ENCODE peak calls at places on chromosome 11, in four cellular contexts. G is colonic mucosa, Y is mucosa of descending colon, V is IMR-90. F is an unnamed sample.
A peak's percentile ranks its signal among the peaks of the same experiment; 100 is the strongest.

GRCh38 chr11:124799384-124800225 is 601 bp downstream of the MSANTD2 start:
- DNase-seq in Y (peak; percentile 35), V (peak; percentile 18), G (peak; percentile 52), F (peak; percentile 24)

GRCh38 chr11:100876826-100877545 is 189.9 kb downstream of the ARHGAP42 start:
- DNase-seq in G (no peak), Y (no peak), V (peak; percentile 98), F (no peak)

GRCh38 chr11:84719935-84720577 is 907.1 kb downstream of the DLG2 start:
- DNase-seq in V (no peak), G (peak; percentile 17), Y (peak; percentile 3), F (no peak)

GRCh38 chr11:112227002-112227401 is 774 bp downstream of the PTS start:
- DNase-seq in G (no peak), V (peak; percentile 48), Y (no peak), F (no peak)

GRCh38 chr11:26158251-26158650 is 173.7 kb upstream of the ANO3 start:
- DNase-seq in V (no peak), Y (no peak), G (no peak), F (no peak)

GRCh38 chr11:117465236-117465997 is 137.8 kb downstream of the CEP164 start:
- DNase-seq in G (no peak), Y (no peak), V (no peak), F (no peak)

GRCh38 chr11:77677138-77677537 is 39.5 kb upstream of the CLNS1A start:
- DNase-seq in G (no peak), V (peak; percentile 35), Y (no peak), F (no peak)

GRCh38 chr11:116353517-116353916 is 419.3 kb downstream of the BUD13 start:
- DNase-seq in G (no peak), Y (no peak), V (no peak), F (no peak)

GRCh38 chr11:74179234-74180126 is 8.4 kb downstream of the PPME1 start:
- DNase-seq in G (no peak), V (peak; percentile 41), Y (no peak), F (no peak)

GRCh38 chr11:127252321-127252720 is 251.8 kb upstream of the KIRREL3 start:
- DNase-seq in V (no peak), Y (peak; percentile 1), G (no peak), F (no peak)

GRCh38 chr11:133382217-133382746 is 150.0 kb downstream of the OPCML start:
- DNase-seq in Y (no peak), V (no peak), G (no peak), F (no peak)

GRCh38 chr11:64870176-64870892 is 8.1 kb downstream of the EHD1 start:
- DNase-seq in V (peak; percentile 78), G (no peak), Y (no peak), F (no peak)
- H3K4me3 ChIP-seq in V (no peak overlapping the region), G (no peak overlapping the region), Y (no peak overlapping the region), F (no peak overlapping the region)

DNA sequence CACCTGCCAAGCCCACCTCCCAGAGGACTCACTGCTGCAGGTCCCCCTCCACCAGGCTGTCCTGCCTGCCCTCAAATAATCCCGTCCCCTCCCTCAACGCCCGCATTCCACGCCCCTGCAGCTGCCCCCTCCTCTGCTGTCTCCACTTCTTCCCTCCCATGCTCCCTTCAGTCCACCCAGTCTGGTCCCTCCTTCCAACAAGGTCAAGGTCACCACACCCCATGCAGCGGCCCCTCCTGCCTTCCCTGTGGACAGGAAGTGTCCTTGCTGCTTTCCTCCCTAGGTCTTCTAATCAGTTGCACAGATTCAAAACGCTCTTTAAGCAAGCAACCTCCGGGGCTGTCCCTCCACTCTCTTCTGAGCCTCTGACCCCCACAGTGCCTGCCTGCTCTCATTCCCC is 12.1 kb downstream of the MACROD1 start:
- DNase-seq in G (no peak), Y (no peak), V (no peak), F (no peak)
- H3K4me1 ChIP-seq in G (no peaks in the 10 kb centered on the region), Y (no peaks in the 10 kb centered on the region), V (no peaks in the 10 kb centered on the region), F (no peaks in the 10 kb centered on the region)

GRCh38 chr11:110123003-110123402 is 29.8 kb downstream of the ZC3H12C start:
- DNase-seq in V (peak; percentile 79), G (no peak), Y (no peak), F (no peak)

GRCh38 chr11:110119317-110119716 is 26.1 kb downstream of the ZC3H12C start:
- DNase-seq in Y (no peak), V (no peak), G (no peak), F (no peak)

GRCh38 chr11:110125632-110126031 is 32.4 kb downstream of the ZC3H12C start:
- DNase-seq in Y (no peak), G (no peak), V (peak; percentile 60), F (no peak)

GRCh38 chr11:110124605-110125004 is 31.4 kb downstream of the ZC3H12C start:
- DNase-seq in G (no peak), Y (no peak), V (no peak), F (no peak)

DNA sequence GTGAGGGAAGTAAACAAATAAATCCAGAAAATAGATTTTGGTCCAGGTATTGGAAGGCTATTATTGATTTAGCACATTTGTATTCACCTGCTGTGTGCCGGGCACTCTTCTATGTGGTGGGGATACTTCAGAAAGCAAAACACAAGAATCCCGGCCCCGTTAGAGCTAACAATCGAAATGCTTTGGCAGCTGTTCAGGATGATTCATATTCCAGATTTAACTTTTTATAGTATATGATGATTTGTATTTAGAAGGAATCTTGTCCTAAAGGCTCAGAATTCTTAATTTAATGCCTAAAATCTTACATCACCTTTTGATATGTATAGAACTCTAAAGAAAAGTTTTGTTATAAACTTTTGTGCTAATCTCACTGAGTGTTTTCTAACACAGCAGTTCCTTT is 28.0 kb downstream of the ZC3H12C start:
- DNase-seq in Y (no peak), V (peak; percentile 81), G (no peak), F (no peak)
- H3K4me3 ChIP-seq in Y (no peak overlapping the region), V (no peak overlapping the region), G (no peak overlapping the region), F (no peak overlapping the region)

GRCh38 chr11:589798-590197 is 13.5 kb downstream of the PHRF1 start:
- DNase-seq in Y (no peak), G (no peak), V (no peak), F (no peak)

GRCh38 chr11:586376-587316 is 10.4 kb downstream of the PHRF1 start:
- DNase-seq in G (no peak), Y (no peak), V (no peak), F (no peak)

GRCh38 chr11:584287-584686 is 8.0 kb downstream of the PHRF1 start:
- DNase-seq in V (no peak), Y (no peak), G (no peak), F (no peak)

GRCh38 chr11:587978-588380 is 11.7 kb downstream of the PHRF1 start:
- DNase-seq in Y (no peak), G (no peak), V (peak; percentile 58), F (no peak)

DNA sequence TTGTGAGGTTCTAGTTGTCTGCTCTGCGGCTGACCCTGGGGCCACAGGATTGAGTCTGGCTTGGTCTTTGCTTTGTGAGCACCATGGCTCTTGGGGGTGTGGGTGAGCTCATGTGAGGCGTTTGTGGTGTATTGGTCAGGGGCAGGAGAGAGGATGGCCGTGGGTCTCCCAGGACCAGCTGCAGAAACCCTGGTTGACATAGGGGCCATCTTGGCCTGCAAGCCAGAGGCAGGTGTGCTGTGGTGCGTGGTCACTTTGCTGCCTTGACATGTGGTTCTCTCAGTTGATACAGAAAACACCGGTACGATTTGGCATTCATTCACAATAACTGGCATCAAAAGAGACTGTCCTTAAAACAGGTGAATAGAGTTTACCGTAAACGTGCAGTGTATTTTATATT is 11.3 kb downstream of the PHRF1 start:
- DNase-seq in G (no peak), Y (no peak), V (no peak), F (no peak)
- H3K4me1 ChIP-seq in G (no peaks in the 10 kb centered on the region), Y (no peaks in the 10 kb centered on the region), V (peaks cover 7% of the 10 kb centered on the region), F (no peaks in the 10 kb centered on the region)

DNA sequence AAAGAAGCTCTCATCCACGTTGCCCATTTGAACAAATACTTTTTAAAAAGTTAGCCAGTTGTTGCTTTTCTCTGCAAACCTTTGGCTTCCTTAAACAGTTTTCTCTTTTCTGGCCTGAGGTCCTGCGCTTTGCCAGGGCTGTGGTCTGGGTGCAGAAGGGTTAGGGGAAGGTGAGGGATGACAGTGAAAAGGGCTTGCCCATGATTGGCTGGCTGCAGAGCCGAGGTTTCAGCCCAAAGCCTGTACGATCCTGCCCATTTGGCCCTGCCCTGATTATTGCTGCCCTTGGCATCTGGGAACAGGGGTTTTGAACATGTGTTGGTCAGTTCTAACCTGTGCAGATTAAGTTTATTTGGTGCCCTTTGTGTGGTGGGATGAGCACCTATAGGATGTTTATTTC is 1.5 kb downstream of the INCENP start:
- DNase-seq in G (no peak), V (no peak), Y (no peak), F (no peak)
- H3K4me3 ChIP-seq in G (no peak overlapping the region), V (no peak overlapping the region), Y (no peak overlapping the region), F (no peak overlapping the region)

F was measured in uterus.